ENCODE peak calls at places on chromosomes 2 and 18, in five cellular contexts. One of them, this sample, is unnamed.

GRCh38 chr2:192390401-192390800 is 195.7 kb upstream of the TMEFF2 start:
- DNase-seq in activated naive CD4-positive, alpha-beta T cell treated with anti-CD3 and anti-CD28 coated beads, Interleukin-2, amount 50 U/mL, for 16 hours: no peak
- DNase-seq in BJ: no peak
- DNase-seq in osteocyte: no peak
- DNase-seq in activated effector memory CD4-positive, alpha-beta T cell treated with anti-CD3 and anti-CD28 coated beads, Interleukin-2, amount 50 U/mL, for 16 hours: no peak
- DNase-seq in this sample: no peak

GRCh38 chr2:69685321-69686048 is 41.9 kb upstream of the AAK1 start:
- DNase-seq in activated effector memory CD4-positive, alpha-beta T cell treated with anti-CD3 and anti-CD28 coated beads, Interleukin-2, amount 50 U/mL, for 16 hours: peak; percentile 64
- DNase-seq in BJ: no peak
- DNase-seq in osteocyte: no peak
- DNase-seq in activated naive CD4-positive, alpha-beta T cell treated with anti-CD3 and anti-CD28 coated beads, Interleukin-2, amount 50 U/mL, for 16 hours: no peak
- DNase-seq in this sample: no peak

GRCh38 chr2:159801925-159802324 is 3.9 kb upstream of the CD302 start:
- DNase-seq in activated effector memory CD4-positive, alpha-beta T cell treated with anti-CD3 and anti-CD28 coated beads, Interleukin-2, amount 50 U/mL, for 16 hours: no peak
- DNase-seq in osteocyte: no peak
- DNase-seq in BJ: no peak
- DNase-seq in activated naive CD4-positive, alpha-beta T cell treated with anti-CD3 and anti-CD28 coated beads, Interleukin-2, amount 50 U/mL, for 16 hours: no peak
- DNase-seq in this sample: no peak

GRCh38 chr2:55966431-55967118 is 43.0 kb upstream of the EFEMP1 start:
- DNase-seq in BJ: no peak
- DNase-seq in osteocyte: no peak
- DNase-seq in activated naive CD4-positive, alpha-beta T cell treated with anti-CD3 and anti-CD28 coated beads, Interleukin-2, amount 50 U/mL, for 16 hours: no peak
- DNase-seq in activated effector memory CD4-positive, alpha-beta T cell treated with anti-CD3 and anti-CD28 coated beads, Interleukin-2, amount 50 U/mL, for 16 hours: no peak
- DNase-seq in this sample: no peak

GRCh38 chr2:231696004-231696367 is 12.3 kb upstream of the PTMA start:
- DNase-seq in osteocyte: no peak
- DNase-seq in activated effector memory CD4-positive, alpha-beta T cell treated with anti-CD3 and anti-CD28 coated beads, Interleukin-2, amount 50 U/mL, for 16 hours: no peak
- DNase-seq in activated naive CD4-positive, alpha-beta T cell treated with anti-CD3 and anti-CD28 coated beads, Interleukin-2, amount 50 U/mL, for 16 hours: no peak
- DNase-seq in BJ: peak; percentile 87
- DNase-seq in this sample: no peak

GRCh38 chr2:219309278-219309677 is at the start of gene PTPRN:
- DNase-seq in BJ: no peak
- DNase-seq in osteocyte: no peak
- DNase-seq in activated effector memory CD4-positive, alpha-beta T cell treated with anti-CD3 and anti-CD28 coated beads, Interleukin-2, amount 50 U/mL, for 16 hours: no peak
- DNase-seq in activated naive CD4-positive, alpha-beta T cell treated with anti-CD3 and anti-CD28 coated beads, Interleukin-2, amount 50 U/mL, for 16 hours: no peak
- DNase-seq in this sample: no peak

GRCh38 chr2:241649414-241649813 is 11.9 kb downstream of the ATG4B start:
- DNase-seq in activated naive CD4-positive, alpha-beta T cell treated with anti-CD3 and anti-CD28 coated beads, Interleukin-2, amount 50 U/mL, for 16 hours: no peak
- DNase-seq in osteocyte: no peak
- DNase-seq in BJ: no peak
- DNase-seq in activated effector memory CD4-positive, alpha-beta T cell treated with anti-CD3 and anti-CD28 coated beads, Interleukin-2, amount 50 U/mL, for 16 hours: no peak
- DNase-seq in this sample: no peak

GRCh38 chr2:47021301-47022009 is 105.8 kb upstream of the MCFD2 start:
- DNase-seq in activated effector memory CD4-positive, alpha-beta T cell treated with anti-CD3 and anti-CD28 coated beads, Interleukin-2, amount 50 U/mL, for 16 hours: no peak
- DNase-seq in osteocyte: no peak
- DNase-seq in BJ: no peak
- DNase-seq in activated naive CD4-positive, alpha-beta T cell treated with anti-CD3 and anti-CD28 coated beads, Interleukin-2, amount 50 U/mL, for 16 hours: no peak
- DNase-seq in this sample: no peak

GRCh38 chr2:44550571-44550970 is 188.8 kb downstream of the CAMKMT start:
- DNase-seq in osteocyte: no peak
- DNase-seq in activated naive CD4-positive, alpha-beta T cell treated with anti-CD3 and anti-CD28 coated beads, Interleukin-2, amount 50 U/mL, for 16 hours: no peak
- DNase-seq in activated effector memory CD4-positive, alpha-beta T cell treated with anti-CD3 and anti-CD28 coated beads, Interleukin-2, amount 50 U/mL, for 16 hours: no peak
- DNase-seq in BJ: no peak
- DNase-seq in this sample: no peak

GRCh38 chr2:69309336-69310048 is 77.5 kb downstream of the GFPT1 start:
- DNase-seq in activated naive CD4-positive, alpha-beta T cell treated with anti-CD3 and anti-CD28 coated beads, Interleukin-2, amount 50 U/mL, for 16 hours: no peak
- DNase-seq in activated effector memory CD4-positive, alpha-beta T cell treated with anti-CD3 and anti-CD28 coated beads, Interleukin-2, amount 50 U/mL, for 16 hours: no peak
- DNase-seq in osteocyte: no peak
- DNase-seq in BJ: no peak
- DNase-seq in this sample: peak; percentile 32

GRCh38 chr2:200668473-200668872 is 82.7 kb downstream of the AOX1 start:
- DNase-seq in activated naive CD4-positive, alpha-beta T cell treated with anti-CD3 and anti-CD28 coated beads, Interleukin-2, amount 50 U/mL, for 16 hours: no peak
- DNase-seq in BJ: no peak
- DNase-seq in activated effector memory CD4-positive, alpha-beta T cell treated with anti-CD3 and anti-CD28 coated beads, Interleukin-2, amount 50 U/mL, for 16 hours: no peak
- DNase-seq in osteocyte: no peak
- DNase-seq in this sample: no peak

GRCh38 chr2:26429779-26430654 is 28.3 kb downstream of the DRC1 start:
- DNase-seq in osteocyte: no peak
- DNase-seq in activated effector memory CD4-positive, alpha-beta T cell treated with anti-CD3 and anti-CD28 coated beads, Interleukin-2, amount 50 U/mL, for 16 hours: no peak
- DNase-seq in activated naive CD4-positive, alpha-beta T cell treated with anti-CD3 and anti-CD28 coated beads, Interleukin-2, amount 50 U/mL, for 16 hours: no peak
- DNase-seq in BJ: no peak
- DNase-seq in this sample: peak; percentile 68

GRCh38 chr2:236498369-236498768 is 71.3 kb upstream of the ACKR3 start:
- DNase-seq in activated naive CD4-positive, alpha-beta T cell treated with anti-CD3 and anti-CD28 coated beads, Interleukin-2, amount 50 U/mL, for 16 hours: no peak
- DNase-seq in osteocyte: no peak
- DNase-seq in activated effector memory CD4-positive, alpha-beta T cell treated with anti-CD3 and anti-CD28 coated beads, Interleukin-2, amount 50 U/mL, for 16 hours: no peak
- DNase-seq in BJ: peak; percentile 35
- DNase-seq in this sample: no peak

GRCh38 chr2:64062840-64063239 is 43.6 kb upstream of the VPS54 start:
- DNase-seq in activated naive CD4-positive, alpha-beta T cell treated with anti-CD3 and anti-CD28 coated beads, Interleukin-2, amount 50 U/mL, for 16 hours: no peak
- DNase-seq in BJ: no peak
- DNase-seq in activated effector memory CD4-positive, alpha-beta T cell treated with anti-CD3 and anti-CD28 coated beads, Interleukin-2, amount 50 U/mL, for 16 hours: no peak
- DNase-seq in osteocyte: no peak
- DNase-seq in this sample: no peak

GRCh38 chr18:48922203-48922800 is 28.5 kb downstream of the SMAD7 start:
- DNase-seq in osteocyte: no peak
- DNase-seq in BJ: no peak
- DNase-seq in activated effector memory CD4-positive, alpha-beta T cell treated with anti-CD3 and anti-CD28 coated beads, Interleukin-2, amount 50 U/mL, for 16 hours: peak; percentile 54
- DNase-seq in activated naive CD4-positive, alpha-beta T cell treated with anti-CD3 and anti-CD28 coated beads, Interleukin-2, amount 50 U/mL, for 16 hours: no peak
- DNase-seq in this sample: no peak

GRCh38 chr2:194720461-194720860 is 936.6 kb upstream of the SLC39A10 start:
- DNase-seq in BJ: no peak
- DNase-seq in activated naive CD4-positive, alpha-beta T cell treated with anti-CD3 and anti-CD28 coated beads, Interleukin-2, amount 50 U/mL, for 16 hours: no peak
- DNase-seq in activated effector memory CD4-positive, alpha-beta T cell treated with anti-CD3 and anti-CD28 coated beads, Interleukin-2, amount 50 U/mL, for 16 hours: no peak
- DNase-seq in osteocyte: no peak
- DNase-seq in this sample: no peak

GRCh38 chr2:160214461-160215055 is 14.5 kb upstream of the ITGB6 start:
- DNase-seq in activated effector memory CD4-positive, alpha-beta T cell treated with anti-CD3 and anti-CD28 coated beads, Interleukin-2, amount 50 U/mL, for 16 hours: no peak
- DNase-seq in osteocyte: no peak
- DNase-seq in BJ: peak; percentile 67
- DNase-seq in activated naive CD4-positive, alpha-beta T cell treated with anti-CD3 and anti-CD28 coated beads, Interleukin-2, amount 50 U/mL, for 16 hours: no peak
- DNase-seq in this sample: no peak

GRCh38 chr2:231222318-231223000 is 24.0 kb downstream of the ARMC9 start:
- DNase-seq in activated effector memory CD4-positive, alpha-beta T cell treated with anti-CD3 and anti-CD28 coated beads, Interleukin-2, amount 50 U/mL, for 16 hours: no peak
- DNase-seq in BJ: no peak
- DNase-seq in activated naive CD4-positive, alpha-beta T cell treated with anti-CD3 and anti-CD28 coated beads, Interleukin-2, amount 50 U/mL, for 16 hours: no peak
- DNase-seq in osteocyte: no peak
- DNase-seq in this sample: no peak

GRCh38 chr2:159249955-159250723 is 36.4 kb downstream of the WDSUB1 start:
- DNase-seq in BJ: peak; percentile 37
- DNase-seq in osteocyte: no peak
- DNase-seq in activated effector memory CD4-positive, alpha-beta T cell treated with anti-CD3 and anti-CD28 coated beads, Interleukin-2, amount 50 U/mL, for 16 hours: no peak
- DNase-seq in activated naive CD4-positive, alpha-beta T cell treated with anti-CD3 and anti-CD28 coated beads, Interleukin-2, amount 50 U/mL, for 16 hours: no peak
- DNase-seq in this sample: no peak

GRCh38 chr18:12702221-12703095 is at the start of the genes CEP76 and PSMG2:
- DNase-seq in BJ: peak; percentile 39
- DNase-seq in activated naive CD4-positive, alpha-beta T cell treated with anti-CD3 and anti-CD28 coated beads, Interleukin-2, amount 50 U/mL, for 16 hours: peak; percentile 87
- DNase-seq in osteocyte: peak; percentile 95
- DNase-seq in activated effector memory CD4-positive, alpha-beta T cell treated with anti-CD3 and anti-CD28 coated beads, Interleukin-2, amount 50 U/mL, for 16 hours: peak; percentile 94
- DNase-seq in this sample: peak; percentile 46

GRCh38 chr2:19772981-19773380 is 128.8 kb downstream of the TTC32 start:
- DNase-seq in BJ: no peak
- DNase-seq in activated naive CD4-positive, alpha-beta T cell treated with anti-CD3 and anti-CD28 coated beads, Interleukin-2, amount 50 U/mL, for 16 hours: no peak
- DNase-seq in osteocyte: no peak
- DNase-seq in activated effector memory CD4-positive, alpha-beta T cell treated with anti-CD3 and anti-CD28 coated beads, Interleukin-2, amount 50 U/mL, for 16 hours: no peak
- DNase-seq in this sample: no peak

GRCh38 chr2:167292430-167293171 is 404.3 kb downstream of the XIRP2 start:
- DNase-seq in activated effector memory CD4-positive, alpha-beta T cell treated with anti-CD3 and anti-CD28 coated beads, Interleukin-2, amount 50 U/mL, for 16 hours: peak; percentile 76
- DNase-seq in osteocyte: peak; percentile 97
- DNase-seq in BJ: peak; percentile 58
- DNase-seq in activated naive CD4-positive, alpha-beta T cell treated with anti-CD3 and anti-CD28 coated beads, Interleukin-2, amount 50 U/mL, for 16 hours: peak; percentile 48
- DNase-seq in this sample: peak; percentile 77

GRCh38 chr2:172397136-172397825 is 30.1 kb upstream of the ITGA6 start:
- DNase-seq in osteocyte: no peak
- DNase-seq in activated effector memory CD4-positive, alpha-beta T cell treated with anti-CD3 and anti-CD28 coated beads, Interleukin-2, amount 50 U/mL, for 16 hours: no peak
- DNase-seq in activated naive CD4-positive, alpha-beta T cell treated with anti-CD3 and anti-CD28 coated beads, Interleukin-2, amount 50 U/mL, for 16 hours: no peak
- DNase-seq in BJ: peak; percentile 24
- DNase-seq in this sample: no peak

GRCh38 chr18:57436193-57436964 is 1.2 kb downstream of the ONECUT2 start:
- DNase-seq in activated effector memory CD4-positive, alpha-beta T cell treated with anti-CD3 and anti-CD28 coated beads, Interleukin-2, amount 50 U/mL, for 16 hours: peak; percentile 57
- DNase-seq in BJ: no peak
- DNase-seq in activated naive CD4-positive, alpha-beta T cell treated with anti-CD3 and anti-CD28 coated beads, Interleukin-2, amount 50 U/mL, for 16 hours: no peak
- DNase-seq in osteocyte: no peak
- DNase-seq in this sample: peak; percentile 52

GRCh38 chr2:53543083-53543482 is 224.5 kb upstream of the CHAC2 start:
- DNase-seq in activated naive CD4-positive, alpha-beta T cell treated with anti-CD3 and anti-CD28 coated beads, Interleukin-2, amount 50 U/mL, for 16 hours: no peak
- DNase-seq in activated effector memory CD4-positive, alpha-beta T cell treated with anti-CD3 and anti-CD28 coated beads, Interleukin-2, amount 50 U/mL, for 16 hours: no peak
- DNase-seq in osteocyte: no peak
- DNase-seq in BJ: no peak
- DNase-seq in this sample: no peak

GRCh38 chr2:85680707-85681353 is 12.8 kb upstream of the SFTPB start:
- DNase-seq in activated effector memory CD4-positive, alpha-beta T cell treated with anti-CD3 and anti-CD28 coated beads, Interleukin-2, amount 50 U/mL, for 16 hours: peak; percentile 54
- DNase-seq in BJ: no peak
- DNase-seq in osteocyte: no peak
- DNase-seq in activated naive CD4-positive, alpha-beta T cell treated with anti-CD3 and anti-CD28 coated beads, Interleukin-2, amount 50 U/mL, for 16 hours: no peak
- DNase-seq in this sample: peak; percentile 46

GRCh38 chr2:172249336-172249735 is 146.6 kb upstream of the DLX2 start:
- DNase-seq in activated naive CD4-positive, alpha-beta T cell treated with anti-CD3 and anti-CD28 coated beads, Interleukin-2, amount 50 U/mL, for 16 hours: no peak
- DNase-seq in BJ: no peak
- DNase-seq in osteocyte: no peak
- DNase-seq in activated effector memory CD4-positive, alpha-beta T cell treated with anti-CD3 and anti-CD28 coated beads, Interleukin-2, amount 50 U/mL, for 16 hours: no peak
- DNase-seq in this sample: no peak

GRCh38 chr2:163345795-163346573 is 389.8 kb downstream of the FIGN start:
- DNase-seq in BJ: no peak
- DNase-seq in activated effector memory CD4-positive, alpha-beta T cell treated with anti-CD3 and anti-CD28 coated beads, Interleukin-2, amount 50 U/mL, for 16 hours: no peak
- DNase-seq in osteocyte: no peak
- DNase-seq in activated naive CD4-positive, alpha-beta T cell treated with anti-CD3 and anti-CD28 coated beads, Interleukin-2, amount 50 U/mL, for 16 hours: no peak
- DNase-seq in this sample: peak; percentile 6

This sample was measured in NCI-H2107.